ENCODE peak calls at places on chromosomes 7 and 10, in eight cellular contexts. Q is chondrocyte; V is activated CD8-positive, alpha-beta T cell treated with anti-CD3 and anti-CD28 coated beads for 36 hours; Y is stimulated activated CD4-positive, alpha-beta T cell treated with anti-CD3 and anti-CD28 coated beads, Interleukin-15, amount 100 ng/mL, for 1 hour; M is GDM1; P is colonic mucosa; T is GM03348; C is GM04504. D is an unnamed sample.

GRCh38 chr10:93039721-93040120 is 20.9 kb upstream of the CYP26C1 start:
- DNase-seq in Q (no peak), V (peak), Y (no peak), M (peak), P (no peak), T (peak), C (no peak), D (peak)

GRCh38 chr7:87219545-87220025 is at the start of gene TMEM243:
- DNase-seq in Q (peak), V (peak), Y (peak), M (peak), P (peak), T (peak), C (peak), D (peak)

GRCh38 chr10:99689461-99689860 is 30.2 kb downstream of the ENTPD7 start:
- DNase-seq in Q (no peak), V (no peak), Y (no peak), M (no peak), P (no peak), T (no peak), C (no peak), D (no peak)

GRCh38 chr10:34817586-34817985 is 2.5 kb upstream of the PARD3 start:
- DNase-seq in Q (no peak), V (no peak), Y (no peak), M (no peak), P (no peak), T (no peak), C (no peak), D (no peak)

GRCh38 chr10:27383595-27384542 is 120.2 kb upstream of the RAB18 start:
- DNase-seq in Q (no peak), V (no peak), Y (no peak), M (no peak), P (no peak), T (no peak), C (no peak), D (no peak)

GRCh38 chr10:97179731-97180366 is 5.9 kb downstream of the SLIT1 start:
- DNase-seq in Q (no peak), V (no peak), Y (no peak), M (no peak), P (no peak), T (peak), C (no peak), D (peak)

GRCh38 chr10:70974351-70974901 is 86.1 kb upstream of the PCBD1 start:
- DNase-seq in Q (peak), V (peak), Y (no peak), M (no peak), P (no peak), T (peak), C (no peak), D (no peak)

GRCh38 chr7:74230446-74231231 is 20.8 kb downstream of the LAT2 start:
- DNase-seq in Q (no peak), V (no peak), Y (no peak), M (no peak), P (no peak), T (no peak), C (no peak), D (no peak)

GRCh38 chr10:51897560-51897959 is 198.2 kb upstream of the CSTF2T start:
- DNase-seq in Q (no peak), V (no peak), Y (no peak), M (no peak), P (no peak), T (no peak), C (no peak), D (no peak)

GRCh38 chr7:157862731-157863130 is 525.9 kb downstream of the DNAJB6 start:
- DNase-seq in Q (peak), V (no peak), Y (no peak), M (no peak), P (no peak), T (no peak), C (no peak), D (no peak)

GRCh38 chr7:106797937-106798336 is 67.1 kb upstream of the PIK3CG start:
- DNase-seq in Q (no peak), V (no peak), Y (no peak), M (no peak), P (no peak), T (no peak), C (no peak), D (no peak)